ENCODE peak calls at places on chromosomes 1 and 21, in five cellular contexts. Z is B cell, T is A172, A is heart right ventricle, D is anterior cingulate cortex. J is an unnamed sample.

GRCh38 chr21:17575076-17575475 is 37.6 kb downstream of the BTG3 start:
- DNase-seq in Z (no peak), T (no peak), A (no peak), D (no peak), J (no peak)

GRCh38 chr1:167082511-167083027 is 7.6 kb downstream of the GPA33 start:
- DNase-seq in Z (no peak), T (no peak), A (no peak), D (no peak), J (no peak)

GRCh38 chr1:110555807-110556470 is 37.0 kb upstream of the KCNA10 start:
- DNase-seq in Z (peak; percentile 29), T (no peak), A (peak; percentile 76), D (peak; percentile 70), J (peak; percentile 80)

GRCh38 chr1:234139966-234140365 is 233.3 kb upstream of the COA6 start:
- DNase-seq in Z (no peak), T (peak; percentile 99), A (no peak), D (no peak), J (no peak)

GRCh38 chr1:213287987-213288386 is 236.9 kb downstream of the RPS6KC1 start:
- DNase-seq in Z (no peak), T (no peak), A (no peak), D (no peak), J (no peak)

GRCh38 chr1:199859525-199859924 is 168.0 kb upstream of the NR5A2 start:
- DNase-seq in Z (no peak), T (peak; percentile 81), A (peak; percentile 7), D (no peak), J (no peak)

GRCh38 chr1:204450461-204451257 is 39.0 kb upstream of the PPP1R15B start:
- DNase-seq in Z (no peak), T (no peak), A (peak; percentile 63), D (no peak), J (no peak)

GRCh38 chr1:41434748-41435449 is 49.6 kb downstream of the EDN2 start:
- DNase-seq in Z (no peak), T (no peak), A (no peak), D (no peak), J (peak; percentile 30)

GRCh38 chr1:30146448-30146847 is 576.9 kb downstream of the MATN1 start:
- DNase-seq in Z (no peak), T (no peak), A (no peak), D (no peak), J (no peak)

GRCh38 chr1:84887261-84887934 is 5.6 kb downstream of the LPAR3 start:
- DNase-seq in Z (no peak), T (no peak), A (no peak), D (no peak), J (no peak)

GRCh38 chr1:9201421-9202239 is 32.9 kb upstream of the H6PD start:
- DNase-seq in Z (no peak), T (peak; percentile 11), A (peak; percentile 12), D (peak; percentile 18), J (no peak)

GRCh38 chr1:204350857-204351573 is 8.7 kb downstream of the PLEKHA6 start:
- DNase-seq in Z (no peak), T (no peak), A (peak; percentile 75), D (peak; percentile 88), J (peak; percentile 87)

GRCh38 chr1:186643600-186643999 is 36.6 kb downstream of the PTGS2 start:
- DNase-seq in Z (no peak), T (peak; percentile 16), A (no peak), D (no peak), J (no peak)

GRCh38 chr1:221794079-221794670 is 52.3 kb upstream of the DUSP10 start:
- DNase-seq in Z (peak; percentile 15), T (no peak), A (no peak), D (no peak), J (no peak)

GRCh38 chr1:112689842-112690237 is 15.4 kb downstream of the MOV10 start:
- DNase-seq in Z (no peak), T (no peak), A (no peak), D (no peak), J (no peak)

GRCh38 chr1:86913399-86913895 is 479 bp downstream of the SELENOF start:
- DNase-seq in Z (peak; percentile 23), T (peak; percentile 22), A (no peak), D (no peak), J (no peak)

GRCh38 chr1:190176776-190177175 is 300.9 kb downstream of the BRINP3 start:
- DNase-seq in Z (no peak), T (no peak), A (no peak), D (no peak), J (no peak)

GRCh38 chr1:62962794-62963776 is 179.2 kb downstream of the ATG4C start:
- DNase-seq in Z (peak; percentile 10), T (peak; percentile 15), A (peak; percentile 12), D (no peak), J (no peak)

GRCh38 chr1:109161836-109162606 is 48.1 kb downstream of the ELAPOR1 start:
- DNase-seq in Z (no peak), T (peak; percentile 40), A (no peak), D (no peak), J (peak; percentile 79)

GRCh38 chr1:161070737-161071136 is 1.0 kb upstream of the ARHGAP30 start:
- DNase-seq in Z (no peak), T (no peak), A (no peak), D (no peak), J (no peak)

GRCh38 chr1:233020441-233020840 is 70.0 kb downstream of the NTPCR start:
- DNase-seq in Z (no peak), T (no peak), A (peak; percentile 8), D (no peak), J (no peak)

J was measured in Right ventricle myocardium inferior.